ENCODE peak calls at places on chromosome 18, in six cellular contexts. J is colonic mucosa, W is aorta, V is adipocyte, T is ovary, R is mammary epithelial cell. G is an unnamed sample. For H3K36me3, the result is how much of the 10 kb centered on the place peaks cover.

GRCh38 chr18:56068030-56068671 is 480.2 kb upstream of the TCF4 start:
- DNase-seq in V (peak), T (peak), W (no peak), J (no peak), R (peak), G (peak)

GRCh38 chr18:44799422-44800421 is 119.0 kb downstream of the SETBP1 start:
- DNase-seq in J (no peak), T (no peak), W (no peak), V (no peak), R (no peak), G (no peak)

GRCh38 chr18:69944434-69944833 is 3.2 kb downstream of the CD226 start:
- DNase-seq in W (no peak), T (no peak), R (no peak), V (no peak), J (no peak), G (no peak)

GRCh38 chr18:22152093-22152492 is 17.3 kb upstream of the GATA6 start:
- DNase-seq in R (no peak), W (no peak), T (no peak), V (no peak), J (no peak), G (no peak)

GRCh38 chr18:61582205-61582710 is 249.0 kb downstream of the CDH20 start:
- DNase-seq in J (peak), T (no peak), W (no peak), R (no peak), V (no peak), G (no peak)

GRCh38 chr18:13369756-13370510 is 151.4 kb downstream of the LDLRAD4 start:
- DNase-seq in T (no peak), V (peak), W (no peak), R (no peak), J (peak), G (no peak)

GRCh38 chr18:33460681-33461080 is 20.2 kb upstream of the CCDC178 start:
- DNase-seq in T (no peak), V (no peak), J (no peak), W (no peak), R (no peak), G (no peak)

GRCh38 chr18:46084431-46084830 is 12.4 kb upstream of the PSTPIP2 start:
- DNase-seq in R (no peak), T (no peak), W (no peak), J (no peak), V (no peak), G (no peak)

GRCh38 chr18:9897129-9897528 is 11.4 kb downstream of the TXNDC2 start:
- DNase-seq in V (no peak), J (no peak), R (no peak), T (no peak), W (no peak), G (no peak)

GRCh38 chr18:75378674-75379315 is 48.7 kb downstream of the SMIM21 start:
- DNase-seq in J (no peak), V (no peak), R (no peak), W (no peak), T (no peak), G (no peak)

GRCh38 chr18:59629894-59630293 is 67.3 kb downstream of the CCBE1 start:
- DNase-seq in R (no peak), T (no peak), V (peak), W (no peak), J (no peak), G (no peak)

GRCh38 chr18:48023334-48024008 is 93.0 kb upstream of the SMAD2 start:
- DNase-seq in J (peak), W (peak), T (peak), R (peak), V (peak), G (peak)

GRCh38 chr18:66603941-66604627 is at the start of gene CDH19:
- DNase-seq in T (no peak), J (no peak), W (no peak), R (no peak), V (no peak), G (no peak)

GRCh38 chr18:991441-991840 is 86.8 kb downstream of the ADCYAP1 start:
- DNase-seq in V (no peak), W (no peak), R (no peak), J (no peak), T (no peak), G (no peak)

GRCh38 chr18:61435064-61435652 is 101.9 kb downstream of the CDH20 start:
- DNase-seq in T (no peak), J (no peak), R (no peak), W (no peak), V (peak), G (peak)

GRCh38 chr18:34965108-34965507 is 76.1 kb upstream of the MAPRE2 start:
- DNase-seq in W (no peak), T (no peak), R (no peak), V (no peak), J (no peak), G (no peak)

GRCh38 chr18:66138642-66139041 is 387.8 kb downstream of the CDH7 start:
- DNase-seq in J (no peak), V (no peak), R (no peak), T (no peak), W (no peak), G (no peak)

GRCh38 chr18:26091047-26091630 is 726 bp upstream of the SS18 start:
- DNase-seq in T (no peak), R (no peak), V (peak), W (peak), J (peak), G (no peak)

GRCh38 chr18:10530852-10531251 is 5.0 kb downstream of the NAPG start:
- DNase-seq in V (no peak), T (no peak), J (no peak), R (peak), W (no peak), G (no peak)

DNA sequence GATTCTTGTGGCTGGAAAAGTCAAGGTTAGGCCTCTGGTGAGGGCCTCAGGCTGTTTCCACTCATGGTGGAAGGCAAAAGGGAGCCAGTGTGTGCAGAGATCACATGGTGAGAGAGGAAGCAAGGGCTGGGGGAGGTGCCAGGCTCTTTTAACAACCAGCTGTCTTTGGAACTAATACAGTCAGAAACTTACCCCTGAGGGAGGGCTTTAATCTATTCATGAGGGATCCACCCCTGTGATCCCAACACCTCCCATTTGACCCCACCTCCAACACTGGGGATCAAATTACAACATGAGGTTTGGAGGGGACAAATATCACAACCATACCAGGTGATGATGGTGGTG is 10.9 kb downstream of the POLI start:
- DNase-seq in W (no peak), J (no peak), T (no peak), R (no peak), V (no peak), G (no peak)
- H3K36me3 ChIP-seq in W (under half), J (under half), T (under half), R (under half), V (half or more), G (under half)

GRCh38 chr18:79717555-79718074 is 38.0 kb downstream of the CTDP1 start:
- DNase-seq in J (no peak), V (no peak), W (no peak), T (no peak), R (no peak), G (no peak)
- H3K36me3 ChIP-seq in J (under half), V (half or more), W (under half), T (under half), R (under half), G (half or more)

DNA sequence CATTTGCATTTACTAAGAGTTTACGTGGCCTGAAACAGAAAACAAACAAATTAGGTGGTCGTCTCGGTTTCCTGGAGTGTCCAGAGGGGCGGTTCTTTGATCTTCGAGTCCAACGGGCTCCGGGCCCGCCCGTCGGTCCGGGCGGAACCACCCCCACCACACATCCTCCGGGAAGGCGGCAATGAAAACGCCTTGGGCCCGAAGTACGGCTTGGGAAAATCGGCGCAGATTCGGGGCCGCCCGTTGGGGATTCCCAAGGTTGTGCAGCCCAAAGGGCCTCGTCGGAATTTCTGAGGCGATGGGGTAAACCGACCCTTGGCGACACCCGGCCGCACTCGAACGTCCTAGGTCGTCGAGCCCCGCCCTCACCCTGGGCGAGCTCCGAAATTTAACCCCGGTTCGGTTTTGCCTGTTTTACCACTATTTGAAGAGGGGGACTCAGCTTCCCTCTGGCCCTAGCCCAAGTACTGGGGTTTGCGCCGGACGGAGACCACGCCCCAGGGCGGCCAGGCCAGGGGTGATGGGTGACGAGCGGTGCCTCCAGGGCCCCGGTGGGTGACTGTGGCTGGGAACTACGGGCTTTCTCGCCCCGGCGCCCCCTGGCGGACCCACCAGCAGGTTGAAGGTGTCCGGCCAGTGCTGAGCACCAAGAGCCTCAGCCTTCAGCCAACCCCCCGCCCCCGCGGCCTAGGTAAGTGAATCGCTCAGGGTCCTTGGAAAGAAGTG is 1.9 kb upstream of the CFAP53 start:
- DNase-seq in V (peak), W (peak), T (peak), R (no peak), J (peak), G (peak)
- H3K36me3 ChIP-seq in V (under half), W (under half), T (under half), R (under half), J (under half), G (under half)

DNA sequence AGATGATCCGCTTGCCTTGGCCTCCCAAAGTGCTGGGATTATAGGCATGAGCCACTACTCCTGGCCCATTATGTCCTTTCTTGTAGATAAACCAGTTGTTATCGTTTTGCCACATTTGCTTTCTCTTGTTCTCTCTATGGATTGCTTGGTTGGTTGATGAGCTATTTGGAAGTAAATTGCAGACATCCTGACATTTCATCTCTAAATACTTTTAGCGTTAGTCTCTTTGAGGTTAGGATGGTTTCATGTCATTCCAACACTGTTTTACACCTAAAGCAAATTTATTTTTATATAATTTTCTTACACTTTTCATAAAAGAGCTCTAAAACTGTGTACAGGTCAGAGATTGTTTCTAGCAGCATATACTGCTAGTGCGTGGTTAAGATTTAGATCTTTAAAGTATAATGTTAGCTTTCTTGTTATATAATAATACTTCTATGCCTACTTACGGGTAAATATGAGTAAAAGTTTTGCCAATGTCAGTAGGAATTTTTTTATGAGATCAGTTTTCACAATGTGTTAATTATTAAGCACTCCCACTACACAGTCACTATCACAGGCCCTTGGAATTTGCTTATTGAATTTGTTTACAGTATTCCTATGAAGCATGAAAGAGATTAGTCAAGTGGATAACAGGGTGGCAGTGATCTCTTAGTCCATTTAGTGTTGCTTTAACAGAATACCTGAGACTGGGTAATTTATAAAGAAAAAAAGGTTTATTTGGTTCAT is 10.3 kb downstream of the POLI start:
- DNase-seq in V (no peak), W (no peak), J (no peak), T (no peak), R (no peak), G (no peak)
- H3K36me3 ChIP-seq in V (half or more), W (under half), J (under half), T (under half), R (under half), G (under half)

GRCh38 chr18:12318857-12319256 is 10.8 kb downstream of the TUBB6 start:
- DNase-seq in V (no peak), J (no peak), T (no peak), W (no peak), R (no peak), G (no peak)

GRCh38 chr18:12317664-12318333 is 9.8 kb downstream of the TUBB6 start:
- DNase-seq in J (no peak), W (no peak), R (no peak), V (peak), T (no peak), G (peak)

GRCh38 chr18:12315911-12316310 is 7.9 kb downstream of the TUBB6 start:
- DNase-seq in J (no peak), R (no peak), T (no peak), W (no peak), V (no peak), G (no peak)

GRCh38 chr18:12315481-12315880 is 7.4 kb downstream of the TUBB6 start:
- DNase-seq in J (no peak), T (no peak), W (no peak), R (no peak), V (no peak), G (no peak)

GRCh38 chr18:12318334-12318697 is 10.3 kb downstream of the TUBB6 start:
- DNase-seq in R (no peak), T (no peak), V (no peak), W (no peak), J (no peak), G (no peak)
- H3K36me3 ChIP-seq in R (half or more), T (under half), V (half or more), W (under half), J (under half), G (half or more)

G was measured in IMR-90.